ENCODE peak calls at places on chromosomes 4 and X, in four cellular contexts. One of them, this sample, is unnamed.

GRCh38 chrX:107674480-107675364 is 46.4 kb downstream of the PRPS1 start:
- DNase-seq in A549: no peak
- DNase-seq in K562: peak
- DNase-seq in WTC11: no peak
- DNase-seq in this sample: no peak

GRCh38 chrX:26138043-26138442 is at the start of gene MAGEB18:
- DNase-seq in WTC11: no peak
- DNase-seq in A549: no peak
- DNase-seq in K562: no peak
- DNase-seq in this sample: no peak

GRCh38 chr4:86549163-86549788 is 44.8 kb upstream of the PTPN13 start:
- DNase-seq in A549: no peak
- DNase-seq in K562: no peak
- DNase-seq in WTC11: no peak
- DNase-seq in this sample: no peak

GRCh38 chr4:20764353-20764752 is 64.1 kb downstream of the PACRGL start:
- DNase-seq in K562: no peak
- DNase-seq in WTC11: no peak
- DNase-seq in A549: no peak
- DNase-seq in this sample: no peak

GRCh38 chr4:92381640-92382039 is 77.9 kb downstream of the GRID2 start:
- DNase-seq in K562: no peak
- DNase-seq in WTC11: no peak
- DNase-seq in A549: no peak
- DNase-seq in this sample: no peak

GRCh38 chrX:69107231-69107739 is 58.0 kb downstream of the PJA1 start:
- DNase-seq in K562: peak
- DNase-seq in WTC11: peak
- DNase-seq in A549: no peak
- DNase-seq in this sample: no peak

GRCh38 chrX:75784689-75785491 is at the start of gene MAGEE2:
- DNase-seq in K562: no peak
- DNase-seq in WTC11: peak
- DNase-seq in A549: peak
- DNase-seq in this sample: peak

GRCh38 chr4:67892905-67893304 is 9.1 kb upstream of the TMPRSS11D start:
- DNase-seq in A549: no peak
- DNase-seq in WTC11: peak
- DNase-seq in K562: no peak
- DNase-seq in this sample: no peak

GRCh38 chr4:87057835-87058234 is 123.0 kb downstream of the AFF1 start:
- DNase-seq in WTC11: no peak
- DNase-seq in K562: no peak
- DNase-seq in A549: no peak
- DNase-seq in this sample: no peak

DNA sequence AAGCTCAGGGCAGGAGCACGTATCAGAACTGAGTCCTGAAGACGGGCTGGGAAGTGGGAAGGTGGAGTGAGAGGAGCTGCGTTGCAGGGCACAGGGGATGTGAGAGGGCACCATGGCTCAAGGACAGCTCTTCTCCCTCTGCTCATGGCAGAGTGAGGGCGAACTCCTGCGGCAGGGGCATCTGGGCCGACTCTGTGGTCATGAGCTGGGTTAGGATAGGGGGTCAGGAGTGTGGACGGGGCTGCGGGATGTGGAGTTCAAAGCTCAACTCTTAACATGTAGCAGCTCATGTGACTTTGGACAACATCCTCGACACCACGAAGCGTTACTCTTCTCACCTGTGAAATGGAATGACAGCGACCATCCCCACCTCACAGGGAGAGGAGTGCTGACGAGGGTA is 19.4 kb upstream of the SORCS2 start:
- DNase-seq in WTC11: no peak
- DNase-seq in K562: no peak
- DNase-seq in A549: no peak
- DNase-seq in this sample: no peak
- TF ChIP-seq HMGXB4 in WTC11: no peak
- TF ChIP-seq HMGXB4 in K562: no peak
- TF ChIP-seq HMGXB4 in A549: no peak
- TF ChIP-seq HMGXB4 in this sample: no peak

DNA sequence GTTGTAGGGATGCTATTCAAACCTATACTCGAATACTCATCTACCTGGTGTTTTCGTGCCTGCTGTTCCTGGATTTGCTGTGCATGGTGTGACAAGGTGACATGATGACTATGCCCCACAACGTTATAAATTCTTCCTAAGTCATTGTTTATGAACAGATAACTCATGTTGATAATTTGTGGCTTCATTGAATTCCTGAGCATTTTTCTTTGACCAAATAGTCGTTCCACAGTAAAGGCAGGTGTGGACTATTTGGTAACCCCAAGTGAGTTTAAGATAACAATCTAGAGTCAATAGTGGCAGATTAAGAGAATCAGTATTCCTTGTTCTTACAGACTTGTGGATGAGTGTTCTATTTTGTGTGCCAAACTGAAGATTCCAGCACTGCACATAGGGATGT is 59.9 kb downstream of the SNX25 start:
- DNase-seq in K562: no peak
- DNase-seq in WTC11: no peak
- DNase-seq in A549: no peak
- DNase-seq in this sample: peak
- TF ChIP-seq HMGXB4 in K562: no peak
- TF ChIP-seq HMGXB4 in WTC11: no peak
- TF ChIP-seq HMGXB4 in A549: no peak
- TF ChIP-seq HMGXB4 in this sample: no peak

GRCh38 chr4:156972370-156972980 is 876 bp upstream of the PDGFC start:
- DNase-seq in A549: no peak
- DNase-seq in K562: no peak
- DNase-seq in WTC11: no peak
- DNase-seq in this sample: no peak

GRCh38 chr4:156971168-156971601 is 414 bp downstream of the PDGFC start:
- DNase-seq in A549: no peak
- DNase-seq in K562: no peak
- DNase-seq in WTC11: peak
- DNase-seq in this sample: no peak

GRCh38 chr4:156969136-156969535 is 2.5 kb downstream of the PDGFC start:
- DNase-seq in A549: no peak
- DNase-seq in WTC11: no peak
- DNase-seq in K562: no peak
- DNase-seq in this sample: no peak

GRCh38 chr4:156971623-156972369 is at the start of gene PDGFC:
- DNase-seq in A549: peak
- DNase-seq in K562: peak
- DNase-seq in WTC11: peak
- DNase-seq in this sample: peak

GRCh38 chr4:156970501-156971167 is 965 bp downstream of the PDGFC start:
- DNase-seq in WTC11: peak
- DNase-seq in K562: no peak
- DNase-seq in A549: peak
- DNase-seq in this sample: peak
- TF ChIP-seq HMGXB4 in WTC11: no peak
- TF ChIP-seq HMGXB4 in K562: no peak
- TF ChIP-seq HMGXB4 in A549: no peak
- TF ChIP-seq HMGXB4 in this sample: peak

GRCh38 chr4:122899682-122900081 is 22.7 kb downstream of the NUDT6 start:
- DNase-seq in A549: no peak
- DNase-seq in WTC11: no peak
- DNase-seq in K562: no peak
- DNase-seq in this sample: no peak
- TF ChIP-seq HMGXB4 in A549: no peak
- TF ChIP-seq HMGXB4 in WTC11: no peak
- TF ChIP-seq HMGXB4 in K562: no peak
- TF ChIP-seq HMGXB4 in this sample: no peak

DNA sequence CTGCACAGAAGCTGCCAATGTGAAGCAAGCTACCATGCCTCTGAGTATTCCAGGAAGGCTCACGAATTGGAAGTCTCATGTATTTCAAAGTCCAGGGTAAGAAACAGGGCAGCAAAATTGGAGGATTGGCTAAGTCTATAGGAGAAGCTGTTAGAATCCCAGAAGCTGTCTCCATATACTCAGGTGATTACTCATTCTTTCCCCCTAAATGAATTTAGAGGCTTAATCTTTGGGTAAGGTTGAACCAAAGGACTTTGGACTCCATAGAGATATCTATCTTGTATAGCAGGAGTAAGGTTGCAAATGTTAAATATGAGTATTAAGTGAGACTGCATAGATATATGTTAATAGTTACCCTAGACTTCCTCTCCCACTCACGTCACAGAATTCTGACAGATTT is 36.3 kb downstream of the STBD1 start:
- DNase-seq in WTC11: no peak
- DNase-seq in K562: no peak
- DNase-seq in A549: no peak
- DNase-seq in this sample: no peak
- TF ChIP-seq HMGXB4 in WTC11: no peak
- TF ChIP-seq HMGXB4 in K562: no peak
- TF ChIP-seq HMGXB4 in A549: no peak
- TF ChIP-seq HMGXB4 in this sample: no peak

GRCh38 chrX:136219893-136220292 is 31.3 kb downstream of the MAP7D3 start:
- DNase-seq in A549: no peak
- DNase-seq in K562: no peak
- DNase-seq in WTC11: no peak
- DNase-seq in this sample: no peak

GRCh38 chrX:136227074-136227473 is 24.1 kb downstream of the MAP7D3 start:
- DNase-seq in WTC11: no peak
- DNase-seq in K562: no peak
- DNase-seq in A549: no peak
- DNase-seq in this sample: no peak

GRCh38 chrX:136220535-136220934 is 30.7 kb downstream of the MAP7D3 start:
- DNase-seq in WTC11: no peak
- DNase-seq in K562: no peak
- DNase-seq in A549: no peak
- DNase-seq in this sample: no peak

GRCh38 chrX:136221851-136222513 is 29.2 kb downstream of the MAP7D3 start:
- DNase-seq in A549: no peak
- DNase-seq in WTC11: no peak
- DNase-seq in K562: no peak
- DNase-seq in this sample: no peak
- TF ChIP-seq HMGXB4 in A549: no peak
- TF ChIP-seq HMGXB4 in WTC11: no peak
- TF ChIP-seq HMGXB4 in K562: no peak
- TF ChIP-seq HMGXB4 in this sample: no peak

This sample was measured in HepG2.